ENCODE peak calls at places on chromosomes 16 and 17, in ten cellular contexts. K, W, A, N, S, T, U, V, G and Z are unnamed samples.

GRCh38 chr17:72199256-72199655 is 78.4 kb downstream of the SOX9 start:
- DNase-seq in G (no peak), V (no peak), W (no peak), S (no peak), U (no peak), K (no peak), N (no peak), A (no peak), T (no peak), Z (no peak)

GRCh38 chr17:83198366-83199341 is 119.2 kb downstream of the METRNL start:
- DNase-seq in K (no peak), A (no peak), W (peak; percentile 82), V (peak; percentile 73), G (no peak), S (no peak), T (peak; percentile 19), N (no peak), U (no peak), Z (no peak)

GRCh38 chr17:65370669-65371126 is 190.8 kb downstream of the AXIN2 start:
- DNase-seq in N (peak; percentile 17), U (no peak), T (no peak), V (no peak), S (no peak), A (no peak), G (peak; percentile 27), W (peak; percentile 80), K (no peak), Z (no peak)

GRCh38 chr17:54749157-54749556 is 151.5 kb upstream of the TOM1L1 start:
- DNase-seq in G (no peak), U (no peak), S (no peak), W (no peak), V (no peak), K (peak; percentile 21), T (no peak), A (no peak), N (peak; percentile 21), Z (no peak)

GRCh38 chr17:7403043-7403901 is 625 bp downstream of the TMEM256 start:
- DNase-seq in V (peak; percentile 88), T (peak; percentile 63), W (peak; percentile 84), G (peak; percentile 54), S (peak; percentile 62), A (no peak), N (peak; percentile 38), K (peak; percentile 73), U (no peak), Z (no peak)

GRCh38 chr17:38870259-38871165 is 654 bp downstream of the LASP1 start:
- DNase-seq in N (peak; percentile 73), G (peak; percentile 75), A (peak; percentile 62), T (peak; percentile 91), W (peak; percentile 95), S (no peak), K (peak; percentile 54), U (peak; percentile 61), V (peak; percentile 90), Z (no peak)

GRCh38 chr17:21294321-21295035 is 10.0 kb downstream of the MAP2K3 start:
- DNase-seq in U (no peak), A (no peak), W (no peak), T (no peak), V (no peak), G (no peak), S (no peak), N (no peak), K (no peak), Z (no peak)

GRCh38 chr17:69669441-69670178 is 255.1 kb downstream of the MAP2K6 start:
- DNase-seq in A (no peak), G (no peak), K (no peak), V (no peak), U (no peak), N (no peak), S (no peak), T (no peak), W (no peak), Z (no peak)

GRCh38 chr17:36690190-36690589 is 88.8 kb downstream of the MRM1 start:
- DNase-seq in W (no peak), U (no peak), T (no peak), N (no peak), V (no peak), S (no peak), G (no peak), K (no peak), A (no peak), Z (no peak)

GRCh38 chr16:54436342-54436741 is 149.8 kb upstream of the IRX3 start:
- DNase-seq in W (no peak), N (no peak), T (no peak), A (no peak), G (no peak), K (no peak), V (no peak), U (no peak), S (no peak), Z (no peak)

GRCh38 chr17:7321466-7321865 is 6.3 kb upstream of the GPS2 start:
- DNase-seq in G (no peak), A (no peak), S (no peak), N (no peak), V (no peak), T (no peak), U (no peak), K (no peak), W (no peak), Z (no peak)

GRCh38 chr17:46178550-46179198 is 14.6 kb downstream of the KANSL1 start:
- DNase-seq in T (no peak), S (no peak), K (no peak), G (no peak), A (no peak), W (no peak), U (no peak), V (no peak), N (no peak), Z (no peak)

GRCh38 chr17:20935740-20936139 is 107.1 kb downstream of the USP22 start:
- DNase-seq in N (peak; percentile 42), T (no peak), K (no peak), G (no peak), W (no peak), S (no peak), V (no peak), A (no peak), U (no peak), Z (no peak)

GRCh38 chr17:17844500-17844899 is 7.7 kb upstream of the SREBF1 start:
- DNase-seq in K (no peak), A (no peak), N (no peak), U (no peak), T (no peak), G (no peak), S (no peak), V (no peak), W (no peak), Z (no peak)
- H3K27ac ChIP-seq in K (no peak overlapping the region), A (no peak overlapping the region), N (peak overlapping the region; percentile 27), U (no peak overlapping the region), T (no peak overlapping the region), G (peak overlapping the region; percentile 30), S (no peak overlapping the region), V (no peak overlapping the region), W (no peak overlapping the region), Z (no peak overlapping the region)

GRCh38 chr16:2904100-2904921 is 7.4 kb upstream of the FLYWCH1 start:
- DNase-seq in K (peak; percentile 84), V (peak; percentile 93), N (peak; percentile 92), A (peak; percentile 80), T (peak; percentile 81), S (peak; percentile 70), U (peak; percentile 71), W (peak; percentile 96), G (peak; percentile 84), Z (no peak)

GRCh38 chr16:2902337-2903130 is 9.2 kb upstream of the FLYWCH1 start:
- DNase-seq in U (no peak), W (no peak), N (no peak), G (no peak), T (no peak), A (no peak), S (no peak), K (no peak), V (no peak), Z (no peak)

GRCh38 chr16:2905988-2906387 is 5.7 kb upstream of the FLYWCH1 start:
- DNase-seq in S (no peak), W (no peak), G (no peak), K (no peak), U (no peak), N (no peak), V (no peak), T (no peak), A (no peak), Z (no peak)

GRCh38 chr16:2904922-2905240 is 6.8 kb upstream of the FLYWCH1 start:
- DNase-seq in W (no peak), N (no peak), G (no peak), A (no peak), S (no peak), T (no peak), V (no peak), K (no peak), U (peak; percentile 34), Z (no peak)

GRCh38 chr16:2905241-2905987 is 6.3 kb upstream of the FLYWCH1 start:
- DNase-seq in S (peak; percentile 99), V (peak; percentile 100), N (peak; percentile 100), W (peak; percentile 97), A (peak; percentile 86), G (peak; percentile 100), T (peak; percentile 99), U (peak; percentile 78), K (peak; percentile 100), Z (peak; percentile 98)
- H3K4me3 ChIP-seq in S (peak overlapping the region; percentile 76), V (peak overlapping the region; percentile 66), N (peak overlapping the region; percentile 80), W (peak overlapping the region; percentile 37), A (peak overlapping the region; percentile 72), G (peak overlapping the region; percentile 50), T (peak overlapping the region; percentile 79), U (peak overlapping the region; percentile 70), K (peak overlapping the region; percentile 71), Z (peak overlapping the region; percentile 94)

GRCh38 chr17:75352079-75352569 is 53.4 kb downstream of the GRB2 start:
- DNase-seq in G (no peak), A (no peak), V (no peak), N (peak; percentile 24), W (no peak), K (peak; percentile 86), S (no peak), U (no peak), T (no peak), Z (no peak)
- H3K27ac ChIP-seq in G (no peak overlapping the region), A (no peak overlapping the region), V (no peak overlapping the region), N (no peak overlapping the region), W (peak overlapping the region; percentile 52), K (no peak overlapping the region), S (no peak overlapping the region), U (no peak overlapping the region), T (no peak overlapping the region), Z (peak overlapping the region; percentile 10)

DNA sequence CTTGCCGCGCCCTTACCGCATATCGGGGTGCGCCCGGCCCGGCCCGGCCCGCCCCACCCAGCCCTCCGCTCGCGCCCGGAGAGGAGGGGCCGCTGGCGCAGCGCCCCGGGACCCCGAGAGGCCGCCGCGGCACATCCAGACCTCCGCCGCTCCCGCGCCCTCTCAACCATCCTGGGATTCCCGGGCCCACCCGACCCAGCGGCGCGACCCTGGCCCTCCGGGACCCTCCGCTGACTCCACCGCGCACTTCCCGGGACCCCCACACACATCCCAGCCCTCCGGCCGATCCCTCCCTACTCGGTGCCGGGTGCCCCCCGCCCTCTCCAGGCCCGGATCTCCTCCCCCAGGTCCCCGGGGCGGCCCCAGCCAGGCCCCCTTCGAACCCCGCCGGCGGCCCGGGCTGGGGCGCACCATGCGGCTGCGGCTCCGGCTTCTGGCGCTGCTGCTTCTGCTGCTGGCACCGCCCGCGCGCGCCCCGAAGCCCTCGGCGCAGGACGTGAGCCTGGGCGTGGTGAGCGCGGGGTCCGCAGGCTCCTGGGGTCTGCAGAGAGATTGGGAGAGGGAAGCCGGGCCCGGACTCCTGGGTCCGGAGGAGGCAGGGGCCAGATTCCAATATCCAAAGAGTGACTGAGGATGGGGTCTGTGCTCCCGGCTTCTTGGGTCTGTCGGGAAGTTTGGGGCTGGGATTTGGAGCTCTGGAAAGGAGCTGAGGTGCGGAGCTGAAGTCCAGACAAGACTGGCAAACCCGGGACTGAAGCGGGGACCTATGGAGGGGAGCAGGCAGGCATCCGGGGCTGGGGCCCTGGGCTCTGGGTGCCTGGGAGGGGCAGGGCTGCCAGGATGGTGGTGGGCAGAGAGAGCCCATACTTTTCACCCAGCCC is at the start of gene MMP25:
- DNase-seq in K (no peak), G (no peak), N (no peak), S (no peak), U (no peak), V (no peak), T (no peak), W (peak; percentile 86), A (no peak), Z (no peak)
- H3K4me3 ChIP-seq in K (peak within 1 kb of the TSS; percentile 36), G (no peak within 1 kb of the TSS), N (peak within 1 kb of the TSS; percentile 75), S (peak within 1 kb of the TSS; percentile 79), U (peak within 1 kb of the TSS; percentile 48), V (no peak within 1 kb of the TSS), T (peak within 1 kb of the TSS; percentile 53), W (peak within 1 kb of the TSS; percentile 38), A (peak within 1 kb of the TSS; percentile 38), Z (peak within 1 kb of the TSS; percentile 67)